ENCODE peak calls at places on chromosomes 16 and 17, in four cellular contexts. H, X, D and T are unnamed samples.

GRCh38 chr17:61250335-61250890 is 149.2 kb upstream of the TBX2 start:
- DNase-seq in H (no peak), D (no peak), X (no peak), T (no peak)

GRCh38 chr16:68948230-68948910 is 105.0 kb downstream of the TANGO6 start:
- DNase-seq in H (no peak), D (no peak), X (no peak), T (no peak)

GRCh38 chr17:31680126-31680525 is 178.9 kb downstream of the COPRS start:
- DNase-seq in D (no peak), H (no peak), X (no peak), T (no peak)

GRCh38 chr16:71727545-71728324 is 3.2 kb upstream of the PHLPP2 start:
- DNase-seq in D (no peak), X (no peak), H (no peak), T (no peak)

GRCh38 chr17:81957691-81958432 is 3.1 kb downstream of the NOTUM start:
- DNase-seq in D (no peak), H (no peak), X (no peak), T (no peak)

GRCh38 chr16:3188925-3189825 is 1.2 kb downstream of the OR1F1 start:
- DNase-seq in D (no peak), H (peak), X (peak), T (no peak)

GRCh38 chr17:36614974-36615373 is 13.6 kb downstream of the MRM1 start:
- DNase-seq in H (no peak), D (no peak), X (no peak), T (no peak)

GRCh38 chr17:2547176-2547575 is 35.5 kb upstream of the METTL16 start:
- DNase-seq in H (peak), D (no peak), X (peak), T (no peak)

GRCh38 chr16:29995911-29996772 is at the start of gene INO80E:
- DNase-seq in X (peak), D (peak), H (peak), T (peak)

GRCh38 chr16:4351880-4352279 is 759 bp upstream of the PAM16 start:
- DNase-seq in D (no peak), X (no peak), H (peak), T (no peak)

GRCh38 chr17:40886090-40886489 is 1.0 kb upstream of the KRT20 start:
- DNase-seq in D (no peak), H (no peak), X (no peak), T (no peak)

GRCh38 chr17:57604771-57605733 is 140.0 kb downstream of the CCDC182 start:
- DNase-seq in H (no peak), X (peak), D (no peak), T (peak)

GRCh38 chr16:7209598-7209997 is 123.0 kb upstream of the RBFOX1 start:
- DNase-seq in D (no peak), H (no peak), X (no peak), T (no peak)

GRCh38 chr17:80270836-80271235 is 10.2 kb downstream of the RNF213 start:
- DNase-seq in X (peak), D (no peak), H (peak), T (peak)

GRCh38 chr17:60934723-60935122 is 257.1 kb downstream of the BCAS3 start:
- DNase-seq in D (no peak), X (no peak), H (no peak), T (no peak)

GRCh38 chr16:78556421-78556820 is 457.0 kb downstream of the WWOX start:
- DNase-seq in H (no peak), X (no peak), D (no peak), T (no peak)

GRCh38 chr16:51144203-51144602 is 6.9 kb downstream of the SALL1 start:
- DNase-seq in D (no peak), X (no peak), H (no peak), T (no peak)

GRCh38 chr17:28726396-28726911 is 421 bp upstream of the TLCD1 start:
- DNase-seq in X (no peak), H (peak), D (peak), T (peak)

GRCh38 chr16:74522160-74522559 is 84.8 kb downstream of the GLG1 start:
- DNase-seq in X (no peak), D (no peak), H (no peak), T (no peak)

GRCh38 chr17:50967795-50968194 is 101.6 kb upstream of the TOB1 start:
- DNase-seq in H (no peak), D (no peak), X (no peak), T (no peak)

GRCh38 chr16:30490210-30490609 is 17.7 kb downstream of the ITGAL start:
- DNase-seq in D (no peak), X (no peak), H (no peak), T (no peak)

GRCh38 chr17:62572488-62573469 is 54.7 kb upstream of the MRC2 start:
- DNase-seq in X (no peak), H (no peak), D (no peak), T (no peak)

GRCh38 chr16:89133457-89134127 is 38.0 kb upstream of the CDH15 start:
- DNase-seq in H (no peak), X (no peak), D (no peak), T (no peak)

GRCh38 chr16:3669067-3669466 is 14.6 kb downstream of the DNASE1 start:
- DNase-seq in X (no peak), H (no peak), D (no peak), T (no peak)

DNA sequence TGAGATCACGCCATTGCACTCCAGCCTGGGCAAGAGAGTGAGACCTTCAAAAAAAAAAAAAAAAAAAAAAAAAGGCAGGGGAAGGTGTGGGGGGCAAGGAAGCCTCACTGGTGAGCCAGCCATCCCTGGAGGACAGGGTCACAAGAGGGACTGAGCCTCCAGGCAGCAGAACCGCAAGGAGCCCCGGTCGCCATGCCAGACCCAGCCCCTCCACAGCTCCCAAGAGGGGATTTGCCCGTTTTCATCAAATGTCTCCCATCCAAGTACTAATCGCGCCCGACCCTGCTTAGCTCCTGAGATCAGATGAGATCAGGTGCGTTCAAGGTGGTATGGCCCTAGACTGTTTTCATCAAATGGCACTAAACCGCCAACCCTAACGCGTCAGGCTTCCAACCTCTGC is 2.9 kb downstream of the SLC38A8 start:
- DNase-seq in H (no peak), X (no peak), D (no peak), T (no peak)
- TF ChIP-seq JUND in H (no peak), X (no peak), D (no peak), T (no peak)

DNA sequence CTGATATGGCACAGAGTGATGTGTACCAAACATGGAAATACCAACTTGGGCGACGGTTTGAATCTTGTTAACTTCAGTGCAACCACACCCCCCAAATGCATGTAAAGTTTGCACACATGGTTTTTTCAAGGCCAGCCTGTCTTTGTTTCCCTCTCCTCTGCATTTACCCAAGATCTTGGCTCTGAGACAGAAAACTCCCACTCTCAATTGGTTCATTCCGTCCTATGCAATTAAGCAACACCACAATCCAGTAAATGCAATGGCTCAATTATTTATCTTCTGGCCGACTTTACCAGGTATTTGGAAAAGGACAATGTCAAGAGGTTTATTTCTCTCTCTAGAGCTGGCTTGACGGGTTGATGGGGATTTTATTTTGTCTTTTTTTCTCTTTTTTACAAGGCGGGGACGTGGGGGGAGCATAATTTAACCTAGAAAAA is 1.0 kb downstream of the STAT3 start:
- DNase-seq in H (peak), X (peak), D (no peak), T (peak)
- TF ChIP-seq JUND in H (no peak), X (no peak), D (no peak), T (no peak)

GRCh38 chr17:16419929-16420271 is 4.5 kb downstream of the TRPV2 start:
- DNase-seq in D (no peak), H (no peak), X (no peak), T (no peak)
- TF ChIP-seq JUND in D (peak), H (no peak), X (peak), T (no peak)

GRCh38 chr17:54009502-54009901 is 186.8 kb downstream of the KIF2B start:
- DNase-seq in H (no peak), D (no peak), X (no peak), T (no peak)

GRCh38 chr17:54013117-54013516 is 190.4 kb downstream of the KIF2B start:
- DNase-seq in D (no peak), H (no peak), X (no peak), T (no peak)

GRCh38 chr17:54007855-54008254 is 185.1 kb downstream of the KIF2B start:
- DNase-seq in X (no peak), D (no peak), H (no peak), T (no peak)
- TF ChIP-seq JUND in X (no peak), D (no peak), H (no peak), T (no peak)

GRCh38 chr17:64775701-64776570 is 113.8 kb upstream of the SMURF2 start:
- DNase-seq in H (peak), X (no peak), D (no peak), T (no peak)

GRCh38 chr17:64779344-64780095 is 117.4 kb upstream of the SMURF2 start:
- DNase-seq in X (no peak), D (no peak), H (no peak), T (no peak)

GRCh38 chr17:64778102-64778366 is 115.9 kb upstream of the SMURF2 start:
- DNase-seq in X (peak), D (no peak), H (no peak), T (no peak)

GRCh38 chr17:64778367-64779290 is 116.5 kb upstream of the SMURF2 start:
- DNase-seq in X (no peak), D (no peak), H (no peak), T (no peak)

GRCh38 chr17:64777413-64778101 is 115.5 kb upstream of the SMURF2 start:
- DNase-seq in H (no peak), D (no peak), X (peak), T (no peak)
- TF ChIP-seq JUND in H (no peak), D (no peak), X (no peak), T (no peak)